ENCODE peak calls at places on chromosome X, in five cellular contexts. One of them, this sample, is unnamed.

GRCh38 chrX:24412637-24413363 is 52.3 kb upstream of the PDK3 start:
- DNase-seq in GM12892: no peak
- DNase-seq in activated naive CD4-positive, alpha-beta T cell treated with anti-CD3 and anti-CD28 coated beads, Interleukin-2, amount 50 U/mL, for 72 hours: no peak
- DNase-seq in T1000: no peak
- DNase-seq in NCI-H510A treated with DMSO at 0.1 percent for 48 hours: no peak
- DNase-seq in this sample: no peak

GRCh38 chrX:7779644-7780043 is 63.3 kb upstream of the VCX start:
- DNase-seq in GM12892: no peak
- DNase-seq in activated naive CD4-positive, alpha-beta T cell treated with anti-CD3 and anti-CD28 coated beads, Interleukin-2, amount 50 U/mL, for 72 hours: no peak
- DNase-seq in T1000: no peak
- DNase-seq in NCI-H510A treated with DMSO at 0.1 percent for 48 hours: no peak
- DNase-seq in this sample: no peak

GRCh38 chrX:14073561-14073960 is 43.9 kb upstream of the GEMIN8 start:
- DNase-seq in GM12892: no peak
- DNase-seq in activated naive CD4-positive, alpha-beta T cell treated with anti-CD3 and anti-CD28 coated beads, Interleukin-2, amount 50 U/mL, for 72 hours: no peak
- DNase-seq in T1000: no peak
- DNase-seq in NCI-H510A treated with DMSO at 0.1 percent for 48 hours: no peak
- DNase-seq in this sample: no peak

GRCh38 chrX:150587585-150588503 is 19.4 kb downstream of the MTM1 start:
- DNase-seq in GM12892: no peak
- DNase-seq in activated naive CD4-positive, alpha-beta T cell treated with anti-CD3 and anti-CD28 coated beads, Interleukin-2, amount 50 U/mL, for 72 hours: no peak
- DNase-seq in T1000: peak
- DNase-seq in NCI-H510A treated with DMSO at 0.1 percent for 48 hours: no peak
- DNase-seq in this sample: no peak

GRCh38 chrX:140944710-140945109 is 57.7 kb upstream of the SPANXB1 start:
- DNase-seq in GM12892: no peak
- DNase-seq in activated naive CD4-positive, alpha-beta T cell treated with anti-CD3 and anti-CD28 coated beads, Interleukin-2, amount 50 U/mL, for 72 hours: no peak
- DNase-seq in T1000: no peak
- DNase-seq in NCI-H510A treated with DMSO at 0.1 percent for 48 hours: no peak
- DNase-seq in this sample: no peak

GRCh38 chrX:136954930-136955329 is 74.4 kb upstream of the RBMX start:
- DNase-seq in GM12892: no peak
- DNase-seq in activated naive CD4-positive, alpha-beta T cell treated with anti-CD3 and anti-CD28 coated beads, Interleukin-2, amount 50 U/mL, for 72 hours: no peak
- DNase-seq in T1000: no peak
- DNase-seq in NCI-H510A treated with DMSO at 0.1 percent for 48 hours: peak
- DNase-seq in this sample: peak

GRCh38 chrX:135484636-135485289 is 35.7 kb upstream of the INTS6L start:
- DNase-seq in GM12892: no peak
- DNase-seq in activated naive CD4-positive, alpha-beta T cell treated with anti-CD3 and anti-CD28 coated beads, Interleukin-2, amount 50 U/mL, for 72 hours: no peak
- DNase-seq in T1000: no peak
- DNase-seq in NCI-H510A treated with DMSO at 0.1 percent for 48 hours: no peak
- DNase-seq in this sample: peak

GRCh38 chrX:645024-645376 is 14.4 kb downstream of the SHOX start:
- DNase-seq in GM12892: no peak
- DNase-seq in activated naive CD4-positive, alpha-beta T cell treated with anti-CD3 and anti-CD28 coated beads, Interleukin-2, amount 50 U/mL, for 72 hours: no peak
- DNase-seq in T1000: no peak
- DNase-seq in NCI-H510A treated with DMSO at 0.1 percent for 48 hours: no peak
- DNase-seq in this sample: no peak

GRCh38 chrX:124720532-124720931 is 374.2 kb downstream of the SH2D1A start:
- DNase-seq in GM12892: no peak
- DNase-seq in activated naive CD4-positive, alpha-beta T cell treated with anti-CD3 and anti-CD28 coated beads, Interleukin-2, amount 50 U/mL, for 72 hours: no peak
- DNase-seq in T1000: no peak
- DNase-seq in NCI-H510A treated with DMSO at 0.1 percent for 48 hours: no peak
- DNase-seq in this sample: no peak

GRCh38 chrX:39819921-39820849 is 277.6 kb downstream of the BCOR start:
- DNase-seq in GM12892: peak
- DNase-seq in activated naive CD4-positive, alpha-beta T cell treated with anti-CD3 and anti-CD28 coated beads, Interleukin-2, amount 50 U/mL, for 72 hours: no peak
- DNase-seq in T1000: no peak
- DNase-seq in NCI-H510A treated with DMSO at 0.1 percent for 48 hours: peak
- DNase-seq in this sample: peak

GRCh38 chrX:124005220-124005619 is 43.7 kb downstream of the STAG2 start:
- DNase-seq in GM12892: no peak
- DNase-seq in activated naive CD4-positive, alpha-beta T cell treated with anti-CD3 and anti-CD28 coated beads, Interleukin-2, amount 50 U/mL, for 72 hours: no peak
- DNase-seq in T1000: no peak
- DNase-seq in NCI-H510A treated with DMSO at 0.1 percent for 48 hours: no peak
- DNase-seq in this sample: no peak

GRCh38 chrX:130261494-130261893 is 7.2 kb downstream of the ZNF280C start:
- DNase-seq in GM12892: no peak
- DNase-seq in activated naive CD4-positive, alpha-beta T cell treated with anti-CD3 and anti-CD28 coated beads, Interleukin-2, amount 50 U/mL, for 72 hours: no peak
- DNase-seq in T1000: no peak
- DNase-seq in NCI-H510A treated with DMSO at 0.1 percent for 48 hours: no peak
- DNase-seq in this sample: no peak